ENCODE peak calls at places on chromosomes 4 and X, in five cellular contexts. One of them, this sample, is unnamed.

GRCh38 chr4:157791236-157791635 is 381.6 kb downstream of the GASK1B start:
- DNase-seq in HepG2: no peak
- DNase-seq in transverse colon: no peak
- DNase-seq in SK-N-SH: no peak
- DNase-seq in suprapubic skin: no peak
- DNase-seq in this sample: no peak

GRCh38 chr4:183855651-183856190 is 49.4 kb upstream of the STOX2 start:
- DNase-seq in HepG2: no peak
- DNase-seq in transverse colon: no peak
- DNase-seq in SK-N-SH: no peak
- DNase-seq in suprapubic skin: no peak
- DNase-seq in this sample: no peak

GRCh38 chr4:98557497-98557896 is 100.9 kb downstream of the TSPAN5 start:
- DNase-seq in HepG2: no peak
- DNase-seq in transverse colon: no peak
- DNase-seq in SK-N-SH: no peak
- DNase-seq in suprapubic skin: no peak
- DNase-seq in this sample: no peak

GRCh38 chr4:32010221-32010620 is 1290.1 kb downstream of the PCDH7 start:
- DNase-seq in HepG2: no peak
- DNase-seq in transverse colon: no peak
- DNase-seq in SK-N-SH: no peak
- DNase-seq in suprapubic skin: no peak
- DNase-seq in this sample: no peak

GRCh38 chrX:9252182-9252581 is 212.7 kb upstream of the TBL1X start:
- DNase-seq in HepG2: no peak
- DNase-seq in transverse colon: no peak
- DNase-seq in SK-N-SH: no peak
- DNase-seq in suprapubic skin: no peak
- DNase-seq in this sample: no peak

GRCh38 chr4:40662962-40663604 is 33.4 kb upstream of the RBM47 start:
- DNase-seq in HepG2: peak; percentile 68
- DNase-seq in transverse colon: no peak
- DNase-seq in SK-N-SH: no peak
- DNase-seq in suprapubic skin: no peak
- DNase-seq in this sample: no peak

GRCh38 chr4:7960017-7960789 is 20.5 kb upstream of the AFAP1 start:
- DNase-seq in HepG2: no peak
- DNase-seq in transverse colon: no peak
- DNase-seq in SK-N-SH: no peak
- DNase-seq in suprapubic skin: no peak
- DNase-seq in this sample: peak; percentile 81

GRCh38 chrX:101693476-101693875 is 33.8 kb upstream of the ARMCX2 start:
- DNase-seq in HepG2: no peak
- DNase-seq in transverse colon: no peak
- DNase-seq in SK-N-SH: no peak
- DNase-seq in suprapubic skin: no peak
- DNase-seq in this sample: no peak

GRCh38 chrX:68396953-68397352 is 36.3 kb downstream of the OPHN1 start:
- DNase-seq in HepG2: no peak
- DNase-seq in transverse colon: no peak
- DNase-seq in SK-N-SH: peak; percentile 28
- DNase-seq in suprapubic skin: no peak
- DNase-seq in this sample: no peak

GRCh38 chr4:2251073-2251794 is 9.3 kb upstream of the HAUS3 start:
- DNase-seq in HepG2: no peak
- DNase-seq in transverse colon: no peak
- DNase-seq in SK-N-SH: peak; percentile 28
- DNase-seq in suprapubic skin: peak; percentile 59
- DNase-seq in this sample: peak; percentile 62

GRCh38 chr4:78951862-78952472 is 12.7 kb upstream of the PAQR3 start:
- DNase-seq in HepG2: peak; percentile 33
- DNase-seq in transverse colon: no peak
- DNase-seq in SK-N-SH: peak; percentile 30
- DNase-seq in suprapubic skin: no peak
- DNase-seq in this sample: no peak

GRCh38 chr4:114401483-114401882 is 197.1 kb upstream of the UGT8 start:
- DNase-seq in HepG2: no peak
- DNase-seq in transverse colon: peak; percentile 14
- DNase-seq in SK-N-SH: no peak
- DNase-seq in suprapubic skin: no peak
- DNase-seq in this sample: no peak

GRCh38 chrX:15816886-15817285 is 26.6 kb downstream of the ZRSR2 start:
- DNase-seq in HepG2: no peak
- DNase-seq in transverse colon: no peak
- DNase-seq in SK-N-SH: peak; percentile 29
- DNase-seq in suprapubic skin: no peak
- DNase-seq in this sample: no peak

GRCh38 chr4:7595883-7596535 is 161.3 kb upstream of the PSAPL1 start:
- DNase-seq in HepG2: no peak
- DNase-seq in transverse colon: no peak
- DNase-seq in SK-N-SH: no peak
- DNase-seq in suprapubic skin: no peak
- DNase-seq in this sample: no peak

GRCh38 chrX:108090474-108091265 is 672 bp downstream of the PSMD10 start:
- DNase-seq in HepG2: peak; percentile 13
- DNase-seq in transverse colon: no peak
- DNase-seq in SK-N-SH: no peak
- DNase-seq in suprapubic skin: no peak
- DNase-seq in this sample: no peak

GRCh38 chr4:26964512-26964911 is 103.9 kb downstream of the STIM2 start:
- DNase-seq in HepG2: no peak
- DNase-seq in transverse colon: no peak
- DNase-seq in SK-N-SH: no peak
- DNase-seq in suprapubic skin: no peak
- DNase-seq in this sample: no peak

GRCh38 chr4:3338976-3339531 is 46.2 kb downstream of the RGS12 start:
- DNase-seq in HepG2: no peak
- DNase-seq in transverse colon: no peak
- DNase-seq in SK-N-SH: no peak
- DNase-seq in suprapubic skin: no peak
- DNase-seq in this sample: no peak

GRCh38 chrX:51891821-51892551 is 1.4 kb upstream of the MAGED1 start:
- DNase-seq in HepG2: no peak
- DNase-seq in transverse colon: no peak
- DNase-seq in SK-N-SH: peak; percentile 35
- DNase-seq in suprapubic skin: peak; percentile 73
- DNase-seq in this sample: peak; percentile 74

GRCh38 chr4:113504422-113504821 is 257.1 kb downstream of the CAMK2D start:
- DNase-seq in HepG2: no peak
- DNase-seq in transverse colon: no peak
- DNase-seq in SK-N-SH: no peak
- DNase-seq in suprapubic skin: no peak
- DNase-seq in this sample: no peak

GRCh38 chr4:189200346-189200745 is 740.3 kb upstream of the FRG1 start:
- DNase-seq in HepG2: no peak
- DNase-seq in transverse colon: no peak
- DNase-seq in SK-N-SH: no peak
- DNase-seq in suprapubic skin: no peak
- DNase-seq in this sample: no peak

GRCh38 chrX:50721771-50722521 is 92.0 kb downstream of the SHROOM4 start:
- DNase-seq in HepG2: no peak
- DNase-seq in transverse colon: no peak
- DNase-seq in SK-N-SH: no peak
- DNase-seq in suprapubic skin: no peak
- DNase-seq in this sample: no peak

GRCh38 chrX:40007136-40007535 is 90.6 kb downstream of the BCOR start:
- DNase-seq in HepG2: no peak
- DNase-seq in transverse colon: no peak
- DNase-seq in SK-N-SH: no peak
- DNase-seq in suprapubic skin: no peak
- DNase-seq in this sample: no peak

DNA sequence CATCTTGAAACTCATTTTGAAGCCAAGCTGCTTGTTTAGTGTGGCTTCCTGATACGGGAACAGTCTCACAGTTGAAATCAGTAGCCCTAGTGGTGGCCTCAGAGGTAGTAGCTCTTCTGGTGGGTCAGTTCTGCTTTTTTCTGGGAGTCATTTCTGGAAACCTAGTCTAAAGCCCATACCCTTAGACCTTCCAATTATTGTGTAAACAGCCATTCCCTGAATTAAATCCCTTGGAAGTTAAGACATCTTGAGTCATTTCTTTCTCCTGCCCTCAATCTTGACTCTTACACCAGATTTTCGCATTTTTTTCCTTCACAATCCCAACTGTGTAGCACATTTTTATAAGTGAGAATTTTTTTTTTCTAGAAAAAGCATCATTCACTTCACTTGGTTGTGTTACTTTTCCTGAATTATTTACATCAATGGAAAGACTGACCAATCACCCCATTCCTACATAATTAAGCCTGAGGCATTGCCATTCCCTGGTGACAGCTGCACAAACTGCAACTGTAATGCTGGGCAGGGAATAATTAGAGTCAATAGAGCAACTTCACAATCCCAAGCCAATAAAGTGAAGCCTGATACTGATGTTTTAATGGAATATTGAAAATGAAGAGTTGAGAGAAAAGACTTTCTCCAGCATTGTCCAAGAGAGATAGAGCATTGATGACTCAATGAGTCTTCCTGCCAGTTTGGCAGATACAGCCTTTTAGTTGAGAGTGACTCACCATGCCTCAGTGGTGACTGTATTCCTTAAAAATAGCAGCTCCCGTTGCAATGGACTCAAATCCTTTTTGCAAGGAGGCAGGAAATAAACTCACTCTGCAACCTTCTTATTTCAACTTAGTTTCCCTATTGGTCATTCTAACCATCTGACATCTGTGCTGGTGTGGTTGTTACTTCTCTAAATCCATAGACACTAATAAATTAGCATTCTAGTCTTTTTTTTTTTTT is 13.0 kb upstream of the SEPSECS start:
- DNase-seq in HepG2: no peak
- DNase-seq in transverse colon: no peak
- DNase-seq in SK-N-SH: no peak
- DNase-seq in suprapubic skin: no peak
- DNase-seq in this sample: peak; percentile 70
- TF ChIP-seq EP300 in HepG2: no peak
- TF ChIP-seq EP300 in transverse colon: no peak
- TF ChIP-seq EP300 in SK-N-SH: no peak
- TF ChIP-seq EP300 in suprapubic skin: no peak
- TF ChIP-seq EP300 in this sample: no peak

DNA sequence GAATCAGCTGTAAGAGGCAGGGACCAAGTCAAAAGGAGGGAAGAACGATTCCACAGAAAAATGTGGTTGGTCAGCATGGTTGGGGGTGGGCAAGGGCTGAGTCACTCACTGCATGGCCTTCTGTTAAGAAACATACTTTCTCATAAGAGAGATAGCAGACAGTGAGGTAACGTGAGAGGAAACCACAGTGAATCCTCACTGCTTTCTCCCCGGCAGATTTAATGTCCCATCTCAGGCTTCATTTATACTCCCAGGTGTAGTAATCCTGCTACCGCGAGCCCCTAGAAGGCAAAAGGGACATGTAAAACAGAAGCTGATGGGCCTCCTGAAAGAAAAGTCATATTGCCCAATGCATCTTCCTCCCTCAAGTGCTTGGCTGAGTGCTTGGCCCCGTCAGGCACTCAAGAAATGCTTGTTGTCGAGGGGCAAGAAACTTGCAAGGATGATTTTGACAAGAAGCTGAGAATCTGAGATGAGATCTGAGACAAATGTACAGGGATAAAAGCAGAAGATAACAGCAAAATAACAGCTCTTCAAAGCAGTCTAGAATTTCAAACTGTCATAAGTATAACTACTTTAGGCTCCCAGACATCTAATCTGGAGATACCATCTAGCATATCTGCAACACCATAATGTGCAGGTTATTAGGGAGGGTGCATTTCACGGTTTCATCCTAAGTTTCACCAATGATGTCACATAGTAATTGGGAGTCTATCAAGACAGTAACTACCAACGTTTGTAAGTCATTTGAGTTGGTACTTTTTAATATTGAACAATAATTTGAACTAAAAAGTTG is 40.2 kb downstream of the SH3KBP1 start:
- DNase-seq in HepG2: no peak
- DNase-seq in transverse colon: no peak
- DNase-seq in SK-N-SH: no peak
- DNase-seq in suprapubic skin: no peak
- DNase-seq in this sample: no peak
- H3K4me1 ChIP-seq in HepG2: peaks cover 12% of the 10 kb centered on the region
- H3K4me1 ChIP-seq in transverse colon: no peaks in the 10 kb centered on the region
- H3K4me1 ChIP-seq in SK-N-SH: no peaks in the 10 kb centered on the region
- H3K4me1 ChIP-seq in suprapubic skin: no peaks in the 10 kb centered on the region
- H3K4me1 ChIP-seq in this sample: no peaks in the 10 kb centered on the region

GRCh38 chr4:125368684-125369083 is 53.9 kb downstream of the FAT4 start:
- DNase-seq in HepG2: no peak
- DNase-seq in transverse colon: no peak
- DNase-seq in SK-N-SH: no peak
- DNase-seq in suprapubic skin: no peak
- DNase-seq in this sample: no peak

GRCh38 chr4:125370478-125370877 is 55.7 kb downstream of the FAT4 start:
- DNase-seq in HepG2: no peak
- DNase-seq in transverse colon: no peak
- DNase-seq in SK-N-SH: no peak
- DNase-seq in suprapubic skin: no peak
- DNase-seq in this sample: no peak

GRCh38 chr4:125369098-125369497 is 54.3 kb downstream of the FAT4 start:
- DNase-seq in HepG2: no peak
- DNase-seq in transverse colon: no peak
- DNase-seq in SK-N-SH: no peak
- DNase-seq in suprapubic skin: no peak
- DNase-seq in this sample: no peak

GRCh38 chr4:125365731-125366130 is 51.0 kb downstream of the FAT4 start:
- DNase-seq in HepG2: no peak
- DNase-seq in transverse colon: no peak
- DNase-seq in SK-N-SH: no peak
- DNase-seq in suprapubic skin: no peak
- DNase-seq in this sample: no peak

DNA sequence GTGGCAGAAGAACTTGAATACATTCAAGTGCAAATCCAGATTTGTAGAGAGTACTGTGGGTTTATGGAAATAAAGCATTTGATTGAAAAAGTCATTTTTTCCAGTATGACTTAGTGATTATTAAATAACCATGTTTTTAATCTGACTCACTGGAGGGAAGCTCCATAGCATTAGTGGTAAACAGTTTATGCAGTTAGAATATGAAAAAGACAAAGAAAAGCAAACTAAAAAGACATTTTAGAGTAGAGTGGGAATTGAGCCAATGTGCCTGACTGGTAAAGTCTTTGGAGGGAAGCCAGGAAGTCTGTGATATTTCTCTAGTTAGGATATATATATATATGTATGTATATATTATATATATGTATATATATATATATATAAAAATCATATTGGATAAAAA is 53.4 kb downstream of the FAT4 start:
- DNase-seq in HepG2: no peak
- DNase-seq in transverse colon: no peak
- DNase-seq in SK-N-SH: peak; percentile 1
- DNase-seq in suprapubic skin: no peak
- DNase-seq in this sample: no peak
- H3K27ac ChIP-seq in HepG2: no peak overlapping the region
- H3K27ac ChIP-seq in transverse colon: peak overlapping the region; percentile 71
- H3K27ac ChIP-seq in SK-N-SH: peak overlapping the region; percentile 74
- H3K27ac ChIP-seq in suprapubic skin: no peak overlapping the region
- H3K27ac ChIP-seq in this sample: peak overlapping the region; percentile 51

DNA sequence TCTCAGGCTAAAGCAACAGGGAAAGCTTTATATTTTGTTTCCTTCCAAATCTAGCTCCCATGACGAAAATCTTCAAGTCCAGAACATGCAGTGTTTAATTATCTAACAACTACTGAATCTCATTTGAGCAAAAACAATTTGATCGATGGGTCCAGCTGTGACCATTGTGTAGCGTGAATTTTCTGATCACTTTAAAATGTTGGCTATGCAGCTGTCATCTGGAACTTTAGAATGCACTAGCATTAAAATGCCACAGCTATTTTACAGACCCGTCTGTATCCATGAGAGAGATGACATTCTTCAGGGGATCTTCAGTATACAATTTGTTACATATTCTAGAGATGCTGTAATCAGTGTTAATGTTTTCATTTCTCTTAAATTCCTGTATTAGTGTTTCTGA is 13.0 kb upstream of the CTSO start:
- DNase-seq in HepG2: no peak
- DNase-seq in transverse colon: no peak
- DNase-seq in SK-N-SH: no peak
- DNase-seq in suprapubic skin: no peak
- DNase-seq in this sample: no peak
- TF ChIP-seq EP300 in HepG2: no peak
- TF ChIP-seq EP300 in transverse colon: no peak
- TF ChIP-seq EP300 in SK-N-SH: no peak
- TF ChIP-seq EP300 in suprapubic skin: no peak
- TF ChIP-seq EP300 in this sample: no peak